ENCODE peak calls at places on chromosomes 16 and 17, in six cellular contexts. O is HepG2, N is HCT116, D is K562, W is GM12878, V is H1. X is an unnamed sample.

GRCh38 chr17:66398059-66398458 is 95.6 kb downstream of the PRKCA start:
- DNase-seq in O (no peak), N (no peak), D (no peak), W (no peak), V (no peak), X (no peak)

GRCh38 chr16:48478418-48478817 is 93.2 kb upstream of the SIAH1 start:
- DNase-seq in O (no peak), N (no peak), D (no peak), W (no peak), V (no peak), X (peak; percentile 51)

GRCh38 chr17:954431-955164 is 25.0 kb downstream of the NXN start:
- DNase-seq in O (peak; percentile 90), N (no peak), D (no peak), W (no peak), V (no peak), X (no peak)

GRCh38 chr16:144797-145252 is 6.4 kb upstream of the NPRL3 start:
- DNase-seq in O (no peak), N (no peak), D (peak; percentile 44), W (no peak), V (no peak), X (no peak)

GRCh38 chr16:49471038-49471727 is 97.6 kb downstream of the C16orf78 start:
- DNase-seq in O (no peak), N (no peak), D (no peak), W (no peak), V (no peak), X (no peak)

GRCh38 chr17:77196251-77196650 is 55.5 kb downstream of the SEC14L1 start:
- DNase-seq in O (no peak), N (no peak), D (no peak), W (no peak), V (no peak), X (no peak)

GRCh38 chr17:75894049-75894742 is 2.6 kb downstream of the TRIM65 start:
- DNase-seq in O (peak; percentile 65), N (no peak), D (no peak), W (no peak), V (no peak), X (no peak)

GRCh38 chr17:6534846-6535514 is 21.4 kb downstream of the PITPNM3 start:
- DNase-seq in O (no peak), N (no peak), D (no peak), W (no peak), V (no peak), X (no peak)

GRCh38 chr16:75244844-75245758 is 6.3 kb downstream of the BCAR1 start:
- DNase-seq in O (peak; percentile 99), N (no peak), D (no peak), W (no peak), V (peak; percentile 70), X (peak; percentile 79)

GRCh38 chr17:12296120-12296727 is 275.5 kb downstream of the MAP2K4 start:
- DNase-seq in O (no peak), N (no peak), D (no peak), W (no peak), V (no peak), X (no peak)

GRCh38 chr17:2057130-2057713 is 2.3 kb downstream of the HIC1 start:
- DNase-seq in O (no peak), N (no peak), D (no peak), W (no peak), V (no peak), X (no peak)

GRCh38 chr16:490768-491167 is 36.7 kb upstream of the CAPN15 start:
- DNase-seq in O (no peak), N (no peak), D (no peak), W (no peak), V (no peak), X (no peak)

GRCh38 chr16:72311426-72311825 is 139.5 kb upstream of the PMFBP1 start:
- DNase-seq in O (no peak), N (no peak), D (no peak), W (no peak), V (no peak), X (no peak)

GRCh38 chr16:58022601-58023371 is 2.8 kb upstream of the MMP15 start:
- DNase-seq in O (no peak), N (no peak), D (no peak), W (no peak), V (no peak), X (no peak)

GRCh38 chr17:282000-282911 is 70.4 kb downstream of the RPH3AL start:
- DNase-seq in O (peak; percentile 55), N (no peak), D (no peak), W (no peak), V (no peak), X (no peak)

GRCh38 chr16:49628148-49628547 is 227.8 kb downstream of the ZNF423 start:
- DNase-seq in O (no peak), N (no peak), D (no peak), W (no peak), V (no peak), X (no peak)

GRCh38 chr17:29180051-29180787 is at the start of gene MYO18A:
- DNase-seq in O (peak; percentile 45), N (no peak), D (peak; percentile 81), W (no peak), V (peak; percentile 41), X (peak; percentile 68)

GRCh38 chr17:5667871-5668270 is 83.6 kb upstream of the NLRP1 start:
- DNase-seq in O (peak; percentile 16), N (peak; percentile 19), D (no peak), W (no peak), V (no peak), X (no peak)

GRCh38 chr16:58882292-58882691 is 148.2 kb upstream of the GOT2 start:
- DNase-seq in O (no peak), N (no peak), D (no peak), W (peak; percentile 31), V (no peak), X (no peak)

GRCh38 chr16:426115-426905 is 861 bp downstream of the RAB11FIP3 start:
- DNase-seq in O (no peak), N (no peak), D (peak; percentile 37), W (no peak), V (no peak), X (no peak)

GRCh38 chr16:56866955-56867830 is 2.2 kb downstream of the SLC12A3 start:
- DNase-seq in O (peak; percentile 70), N (peak; percentile 43), D (peak; percentile 45), W (no peak), V (no peak), X (no peak)

GRCh38 chr16:4262303-4262835 is 10.5 kb downstream of the TFAP4 start:
- DNase-seq in O (no peak), N (no peak), D (no peak), W (no peak), V (no peak), X (no peak)

GRCh38 chr16:85458952-85459351 is 154.2 kb upstream of the GSE1 start:
- DNase-seq in O (no peak), N (no peak), D (no peak), W (no peak), V (no peak), X (no peak)
- H3K4me1 ChIP-seq in O (peaks cover 40% of the 10 kb centered on the region), N (peaks cover 17% of the 10 kb centered on the region), D (peaks cover 90% of the 10 kb centered on the region), W (no peaks in the 10 kb centered on the region), V (peaks cover 7% of the 10 kb centered on the region), X (peaks cover 54% of the 10 kb centered on the region)

DNA sequence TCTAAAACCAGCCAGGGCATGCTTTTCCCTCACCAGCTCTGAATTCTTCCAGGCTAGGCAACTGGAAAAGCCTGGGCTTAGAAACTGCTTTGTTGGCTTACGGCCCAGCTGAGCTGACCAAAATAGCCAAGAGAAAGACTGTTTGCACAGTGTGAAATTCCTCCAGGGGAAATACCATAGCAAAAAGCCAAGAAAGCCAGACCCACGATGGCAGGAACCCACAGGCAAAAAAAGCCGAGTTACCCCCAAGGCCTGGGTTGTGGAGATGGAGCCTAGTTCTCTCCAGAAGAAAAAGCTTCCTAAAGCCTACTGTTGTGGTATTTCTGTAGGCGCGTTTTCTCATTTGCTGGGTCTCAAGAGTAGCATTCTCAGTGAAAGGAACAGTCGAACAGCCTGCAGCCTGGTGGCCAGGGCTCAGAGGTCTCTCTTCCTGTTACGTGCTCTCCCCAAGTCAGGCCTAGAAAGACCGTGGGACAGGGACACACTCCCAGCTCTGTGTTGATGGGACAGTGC is 9.2 kb downstream of the SP2 start:
- DNase-seq in O (peak; percentile 52), N (no peak), D (no peak), W (no peak), V (no peak), X (no peak)
- TF ChIP-seq ZNF274 in O (no peak), N (no peak), D (no peak), W (no peak), V (no peak), X (no peak)

GRCh38 chr16:88624481-88624880 is 13.9 kb upstream of the IL17C start:
- DNase-seq in O (no peak), N (no peak), D (no peak), W (no peak), V (no peak), X (no peak)

GRCh38 chr16:88628512-88628974 is 9.8 kb upstream of the IL17C start:
- DNase-seq in O (peak; percentile 59), N (no peak), D (peak; percentile 77), W (no peak), V (peak; percentile 54), X (peak; percentile 63)

GRCh38 chr16:88627531-88628411 is 10.6 kb upstream of the IL17C start:
- DNase-seq in O (no peak), N (no peak), D (no peak), W (no peak), V (no peak), X (no peak)

GRCh38 chr16:88624977-88625576 is 13.3 kb upstream of the IL17C start:
- DNase-seq in O (no peak), N (no peak), D (no peak), W (no peak), V (no peak), X (no peak)

DNA sequence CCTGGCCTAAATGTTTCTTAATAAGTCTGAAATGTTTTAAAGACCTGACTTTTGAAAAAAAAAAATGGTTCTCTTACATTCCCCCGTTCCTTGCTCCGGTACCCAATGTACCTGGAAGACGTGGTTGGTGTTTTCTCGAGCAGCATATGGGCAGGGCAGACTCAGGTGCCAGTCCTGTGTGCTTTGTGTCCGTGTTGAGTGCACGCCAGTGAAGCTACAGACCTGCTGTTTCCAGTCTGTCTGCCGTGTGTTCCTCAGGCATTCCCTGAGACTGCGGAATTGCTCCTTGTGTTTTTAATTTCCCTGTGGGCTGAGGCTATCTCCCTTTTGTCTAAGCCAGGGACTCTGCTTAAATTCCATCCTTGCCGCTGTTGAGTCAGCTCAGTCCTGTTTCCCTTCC is 11.7 kb upstream of the IL17C start:
- DNase-seq in O (no peak), N (no peak), D (no peak), W (no peak), V (no peak), X (no peak)
- H3K9ac ChIP-seq in O (no peak overlapping the region), N (no peak overlapping the region), D (no peak overlapping the region), W (no peak overlapping the region), V (no peak overlapping the region), X (no peak overlapping the region)

GRCh38 chr16:50685456-50686058 is 4.4 kb upstream of the SNX20 start:
- DNase-seq in O (no peak), N (no peak), D (no peak), W (no peak), V (no peak), X (no peak)

GRCh38 chr16:50688083-50688482 is 5.3 kb upstream of the NOD2 start:
- DNase-seq in O (no peak), N (no peak), D (no peak), W (no peak), V (no peak), X (no peak)

GRCh38 chr16:50680907-50681885 is at the start of gene SNX20:
- DNase-seq in O (no peak), N (no peak), D (no peak), W (peak; percentile 63), V (no peak), X (no peak)

GRCh38 chr16:50683689-50684374 is 2.7 kb upstream of the SNX20 start:
- DNase-seq in O (no peak), N (no peak), D (no peak), W (peak; percentile 87), V (no peak), X (no peak)

GRCh38 chr16:50684823-50685455 is 3.8 kb upstream of the SNX20 start:
- DNase-seq in O (no peak), N (no peak), D (no peak), W (no peak), V (no peak), X (no peak)
- H3K4me1 ChIP-seq in O (peaks cover 10% of the 10 kb centered on the region), N (no peaks in the 10 kb centered on the region), D (no peaks in the 10 kb centered on the region), W (peaks cover 53% of the 10 kb centered on the region), V (no peaks in the 10 kb centered on the region), X (no peaks in the 10 kb centered on the region)